ENCODE peak calls at places on chromosomes 16 and 17, in nine cellular contexts. Y is GM23248, D is OCI-LY7, F is neural progenitor cell, X is MM.1S, G is PC-3, Z is hepatocyte, H is HCT116, B is SK-N-SH. E is an unnamed sample.

GRCh38 chr17:4540224-4541040 is 14.8 kb downstream of the MYBBP1A start:
- DNase-seq in D (no peak), G (no peak), Z (no peak), F (no peak), B (no peak), X (no peak), H (no peak), Y (no peak), E (peak; percentile 33)

GRCh38 chr17:41466988-41467387 is at the start of gene KRT32:
- DNase-seq in X (no peak), Y (no peak), Z (no peak), G (no peak), D (no peak), F (no peak), B (no peak), H (no peak), E (no peak)

GRCh38 chr17:50207792-50208567 is 6.5 kb upstream of the COL1A1 start:
- DNase-seq in Y (no peak), D (no peak), B (no peak), F (no peak), G (no peak), H (no peak), X (no peak), Z (peak; percentile 11), E (peak; percentile 42)

GRCh38 chr16:84068783-84069464 is 26.3 kb upstream of the SLC38A8 start:
- DNase-seq in Y (no peak), H (no peak), D (no peak), B (no peak), X (no peak), Z (no peak), F (no peak), G (no peak), E (no peak)

GRCh38 chr17:12958786-12959185 is 59.0 kb downstream of the ELAC2 start:
- DNase-seq in X (no peak), G (peak; percentile 33), B (no peak), F (no peak), Y (peak; percentile 65), Z (no peak), H (no peak), D (no peak), E (no peak)

GRCh38 chr16:5393070-5393469 is 295.5 kb upstream of the EEF2KMT start:
- DNase-seq in D (no peak), H (no peak), Z (no peak), G (no peak), F (no peak), X (no peak), Y (no peak), B (no peak), E (no peak)

GRCh38 chr16:46826618-46827017 is 4.4 kb downstream of the C16orf87 start:
- DNase-seq in Z (no peak), Y (peak; percentile 9), B (no peak), X (no peak), F (no peak), H (no peak), D (no peak), G (no peak), E (no peak)

GRCh38 chr17:78239489-78239931 is 8.1 kb downstream of the TMEM235 start:
- DNase-seq in D (peak; percentile 92), Z (peak; percentile 8), X (no peak), H (no peak), Y (no peak), B (no peak), G (no peak), F (no peak), E (no peak)

GRCh38 chr17:19897108-19897854 is 29.5 kb upstream of the ULK2 start:
- DNase-seq in B (no peak), X (no peak), Y (no peak), Z (no peak), D (no peak), G (peak; percentile 85), F (no peak), H (no peak), E (no peak)

GRCh38 chr17:52120465-52120864 is 38.0 kb downstream of the CA10 start:
- DNase-seq in Y (no peak), H (no peak), F (no peak), B (no peak), D (no peak), X (no peak), Z (no peak), G (no peak), E (no peak)

DNA sequence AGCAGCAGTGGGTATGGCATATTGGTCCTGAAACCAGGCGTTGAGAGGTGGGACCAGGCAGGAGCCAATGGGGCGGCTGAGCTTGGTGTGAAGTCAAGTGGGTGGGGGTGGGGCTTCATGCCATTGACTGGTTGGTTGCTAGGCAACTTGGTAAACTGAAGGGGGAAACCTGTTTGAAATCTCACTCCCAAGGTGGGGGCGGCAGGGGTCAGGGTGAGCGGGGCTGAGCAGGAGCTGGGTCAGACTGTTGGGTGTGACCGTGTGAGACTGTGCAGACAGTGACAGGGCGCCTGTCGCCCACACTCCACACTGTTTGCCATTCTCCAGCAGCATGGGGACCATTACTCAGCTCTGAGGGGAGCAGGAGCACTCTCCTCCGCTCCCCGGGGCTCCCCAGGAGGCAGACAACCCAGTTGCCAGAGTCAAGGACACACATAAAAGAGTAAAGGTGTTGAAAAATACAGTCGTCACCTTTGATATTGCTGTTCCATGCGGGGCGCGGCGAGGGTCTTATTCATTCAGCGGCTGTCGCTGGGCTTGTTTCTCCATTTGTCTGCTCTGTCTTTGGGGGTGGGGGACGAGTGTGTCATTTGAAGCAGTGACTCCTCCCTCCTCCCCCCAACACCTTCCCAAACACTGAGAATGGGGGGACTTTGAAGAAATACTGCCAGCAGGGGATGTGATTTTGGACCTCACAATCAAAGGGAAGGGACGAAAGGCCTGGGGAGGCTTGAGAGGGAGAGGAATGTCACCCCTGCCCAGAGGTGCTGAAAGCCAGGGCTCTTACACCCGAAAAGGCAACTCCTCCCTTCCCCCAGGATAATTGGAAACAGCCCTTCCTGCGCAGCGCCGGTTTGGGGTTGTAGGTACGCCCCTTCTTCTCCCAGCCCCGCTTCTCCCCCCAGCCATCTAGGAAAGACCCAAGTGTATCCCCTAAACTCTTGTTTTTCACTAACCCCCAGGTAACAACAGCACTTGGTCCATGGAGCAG is 1.1 kb upstream of the EFNB3 start:
- DNase-seq in X (no peak), G (no peak), F (peak; percentile 92), B (peak; percentile 86), Y (peak; percentile 84), Z (peak; percentile 90), D (peak; percentile 34), H (no peak), E (peak; percentile 98)
- TF ChIP-seq EZH2phosphoT487 in X (no peak), G (no peak), F (no peak), B (no peak), Y (no peak), Z (no peak), D (no peak), H (no peak), E (no peak)

GRCh38 chr17:8844229-8845218 is 22.9 kb downstream of the PIK3R6 start:
- DNase-seq in Y (peak; percentile 40), B (no peak), F (no peak), H (no peak), D (no peak), Z (no peak), G (no peak), X (no peak), E (no peak)

GRCh38 chr17:8851600-8851999 is 15.9 kb downstream of the PIK3R6 start:
- DNase-seq in H (no peak), B (no peak), F (no peak), Z (no peak), D (no peak), X (no peak), Y (no peak), G (no peak), E (no peak)

GRCh38 chr17:8849311-8850041 is 18.0 kb downstream of the PIK3R6 start:
- DNase-seq in H (no peak), F (no peak), B (no peak), X (no peak), G (no peak), D (no peak), Z (no peak), Y (no peak), E (no peak)

GRCh38 chr17:8846768-8847211 is 20.7 kb downstream of the PIK3R6 start:
- DNase-seq in H (peak; percentile 67), B (peak; percentile 34), G (peak; percentile 35), F (peak; percentile 55), Z (peak; percentile 45), X (no peak), D (peak; percentile 26), Y (peak; percentile 70), E (peak; percentile 82)

GRCh38 chr17:8847891-8848290 is 19.6 kb downstream of the PIK3R6 start:
- DNase-seq in Y (no peak), F (no peak), H (no peak), G (no peak), B (no peak), X (no peak), Z (no peak), D (no peak), E (no peak)
- H3K4me1 ChIP-seq in Y (peaks cover 7% of the 10 kb centered on the region), F (no peaks in the 10 kb centered on the region), H (no peaks in the 10 kb centered on the region), G (no peaks in the 10 kb centered on the region), B (no peaks in the 10 kb centered on the region), X (no peaks in the 10 kb centered on the region), Z (no peaks in the 10 kb centered on the region), D (no peaks in the 10 kb centered on the region), E (no peaks in the 10 kb centered on the region)

DNA sequence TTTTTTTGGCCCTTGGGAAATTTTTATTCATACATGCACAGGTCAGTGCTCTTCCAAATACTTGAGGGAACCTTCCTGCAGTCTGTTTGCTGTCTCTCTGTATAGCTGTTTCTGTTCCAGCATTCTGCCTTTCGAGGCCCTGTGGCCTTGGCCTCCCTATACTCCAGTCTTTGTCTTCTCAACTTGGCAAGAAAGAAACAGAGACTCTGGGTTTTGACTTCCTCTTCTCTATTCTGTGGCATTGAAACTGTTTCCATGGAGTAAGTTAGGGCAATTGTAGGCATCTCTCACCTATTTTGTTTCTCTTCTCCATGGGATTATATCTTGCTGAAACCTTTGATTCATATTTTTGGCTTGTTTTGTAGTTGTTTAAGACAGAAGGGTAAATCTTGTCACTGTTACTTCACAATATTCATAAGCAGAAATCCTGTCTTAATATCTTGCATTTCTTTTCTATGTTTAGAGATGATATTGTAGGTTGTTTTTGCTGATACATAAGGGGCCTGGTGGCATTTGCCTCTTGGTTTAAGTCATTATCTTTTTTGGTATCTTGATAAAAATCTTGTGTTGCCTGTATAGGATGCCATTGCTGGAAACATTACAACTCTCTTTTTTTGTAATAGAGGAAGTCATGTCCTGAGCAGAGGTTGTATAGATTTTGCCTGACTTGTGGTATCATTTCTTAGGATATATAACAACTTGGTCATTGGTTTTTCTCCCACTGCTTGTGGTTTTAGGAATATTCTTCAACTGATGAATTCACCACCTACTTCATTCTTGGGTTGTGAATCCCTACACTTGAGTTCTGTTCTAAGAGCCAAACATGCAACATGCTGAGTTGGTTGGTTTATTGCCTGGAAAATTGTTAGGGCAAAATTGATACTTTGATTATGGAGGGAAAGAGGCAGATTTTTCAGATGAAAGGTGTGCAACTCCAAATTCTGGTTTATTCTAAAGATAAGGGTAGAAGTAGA is 168.6 kb downstream of the FTO start:
- DNase-seq in B (no peak), G (no peak), F (no peak), X (no peak), Y (peak; percentile 90), H (no peak), D (no peak), Z (no peak), E (no peak)
- TF ChIP-seq EZH2phosphoT487 in B (no peak), G (no peak), F (no peak), X (no peak), Y (no peak), H (no peak), D (no peak), Z (no peak), E (no peak)

DNA sequence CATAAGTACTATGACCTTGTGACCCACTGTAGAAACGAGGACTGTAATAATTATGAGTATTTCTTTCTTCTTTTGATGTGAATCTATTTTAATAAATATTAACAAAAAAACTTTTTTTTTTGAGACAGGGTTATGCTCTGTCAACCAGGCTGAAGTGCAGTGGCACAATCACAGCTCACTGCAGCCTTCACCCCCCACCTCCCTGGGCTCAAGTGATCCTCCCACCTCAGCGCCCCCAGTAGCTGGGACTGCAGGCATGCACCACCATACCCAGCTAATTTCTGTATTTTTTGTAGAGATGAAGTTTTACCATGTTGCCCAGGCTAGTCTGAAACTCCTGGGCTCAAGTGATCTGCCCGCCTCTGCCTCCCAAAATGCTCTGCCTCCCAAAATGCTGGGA is 32.6 kb downstream of the SCPEP1 start:
- DNase-seq in Y (no peak), Z (no peak), X (no peak), B (no peak), H (no peak), G (no peak), F (no peak), D (peak; percentile 16), E (no peak)
- H3K4me1 ChIP-seq in Y (no peaks in the 10 kb centered on the region), Z (no peaks in the 10 kb centered on the region), X (peaks cover 6% of the 10 kb centered on the region), B (no peaks in the 10 kb centered on the region), H (no peaks in the 10 kb centered on the region), G (peaks cover 3% of the 10 kb centered on the region), F (peaks cover 5% of the 10 kb centered on the region), D (peaks cover 32% of the 10 kb centered on the region), E (no peaks in the 10 kb centered on the region)